ENCODE peak calls at places on chromosome 18, in five cellular contexts. G, D, E, O and A are unnamed samples.

GRCh38 chr18:62017618-62018017 is 124.8 kb upstream of the RNF152 start:
- DNase-seq in G (no peak), D (no peak), E (no peak), O (no peak), A (no peak)

GRCh38 chr18:49510393-49511115 is 23.5 kb upstream of the C18orf32 start:
- DNase-seq in O (peak; percentile 75), G (peak; percentile 64), E (peak; percentile 40), D (peak; percentile 55), A (no peak)

GRCh38 chr18:75428490-75428889 is 987 bp upstream of the SMIM21 start:
- DNase-seq in D (no peak), O (no peak), G (no peak), E (no peak), A (no peak)

GRCh38 chr18:59272971-59273935 is at the start of gene RAX:
- DNase-seq in E (no peak), O (peak; percentile 35), D (no peak), G (no peak), A (no peak)

GRCh38 chr18:44342167-44342566 is 338.5 kb upstream of the SETBP1 start:
- DNase-seq in O (peak; percentile 64), D (peak; percentile 62), E (no peak), G (no peak), A (no peak)

GRCh38 chr18:61581578-61582204 is 248.5 kb downstream of the CDH20 start:
- DNase-seq in E (peak; percentile 47), G (peak; percentile 55), O (peak; percentile 67), D (peak; percentile 61), A (no peak)

GRCh38 chr18:62596145-62597005 is 73.5 kb downstream of the ZCCHC2 start:
- DNase-seq in O (peak; percentile 49), D (no peak), G (no peak), E (no peak), A (no peak)

GRCh38 chr18:62200121-62200914 is 13.3 kb downstream of the RELCH start:
- DNase-seq in G (no peak), O (no peak), D (no peak), E (peak; percentile 36), A (no peak)

GRCh38 chr18:56835331-56835730 is 184.2 kb downstream of the WDR7 start:
- DNase-seq in D (peak; percentile 5), G (no peak), E (no peak), O (no peak), A (no peak)

GRCh38 chr18:23236876-23237468 is 101.7 kb downstream of the CABLES1 start:
- DNase-seq in O (no peak), D (no peak), G (no peak), E (no peak), A (no peak)

GRCh38 chr18:63254716-63255399 is 64.7 kb downstream of the BCL2 start:
- DNase-seq in D (no peak), G (no peak), E (no peak), O (no peak), A (no peak)

GRCh38 chr18:62325806-62326645 is 916 bp downstream of the TNFRSF11A start:
- DNase-seq in D (peak; percentile 40), O (peak; percentile 48), E (peak; percentile 2), G (peak; percentile 25), A (no peak)

GRCh38 chr18:41351430-41351829 is 603.6 kb upstream of the PIK3C3 start:
- DNase-seq in G (no peak), O (no peak), E (no peak), D (no peak), A (no peak)

GRCh38 chr18:79067611-79068010 is 1.6 kb upstream of the ATP9B start:
- DNase-seq in G (no peak), E (no peak), O (no peak), D (no peak), A (no peak)

GRCh38 chr18:60277855-60278480 is 94.6 kb downstream of the MC4R start:
- DNase-seq in E (peak; percentile 83), O (peak; percentile 10), G (peak; percentile 50), D (peak; percentile 97), A (no peak)

GRCh38 chr18:59446012-59446411 is 86.9 kb upstream of the LMAN1 start:
- DNase-seq in E (peak; percentile 42), G (peak; percentile 57), D (no peak), O (peak; percentile 52), A (no peak)

GRCh38 chr18:34223164-34223892 is 1.4 kb downstream of the NOL4 start:
- DNase-seq in E (no peak), G (no peak), O (peak; percentile 9), D (no peak), A (no peak)

GRCh38 chr18:32507093-32507492 is 36.4 kb upstream of the GAREM1 start:
- DNase-seq in D (no peak), E (no peak), O (no peak), G (no peak), A (no peak)

GRCh38 chr18:48392266-48392665 is 16.9 kb downstream of the ZBTB7C start:
- DNase-seq in D (no peak), O (no peak), E (no peak), G (peak; percentile 23), A (no peak)

GRCh38 chr18:52907522-52907921 is 567.5 kb downstream of the DCC start:
- DNase-seq in E (no peak), G (no peak), D (no peak), O (no peak), A (no peak)
- H3K9ac ChIP-seq in E (no peak overlapping the region), G (no peak overlapping the region), D (no peak overlapping the region), O (no peak overlapping the region), A (no peak overlapping the region)

DNA sequence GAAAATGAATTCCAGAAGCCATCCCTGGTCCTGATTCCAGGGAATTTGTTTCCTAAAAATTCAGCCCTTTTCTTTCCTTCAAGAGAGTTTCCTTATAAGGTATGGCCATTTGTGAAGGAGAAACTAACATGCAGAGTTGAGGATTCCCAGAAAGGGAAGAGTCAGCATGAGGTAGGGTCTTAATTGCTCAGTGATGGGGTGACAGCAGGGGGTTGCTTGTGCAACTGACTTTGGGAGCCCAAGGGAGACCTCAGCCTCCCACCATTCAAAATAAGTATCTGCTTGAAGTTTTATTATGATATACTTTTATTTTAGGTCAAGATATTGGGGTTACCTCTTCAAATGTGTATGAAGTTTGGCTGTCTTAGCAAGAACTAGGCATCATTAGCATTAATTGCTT is 74.9 kb upstream of the CELF4 start:
- DNase-seq in D (no peak), G (no peak), E (no peak), O (no peak), A (no peak)
- H3K9ac ChIP-seq in D (no peak overlapping the region), G (no peak overlapping the region), E (no peak overlapping the region), O (no peak overlapping the region), A (no peak overlapping the region)

DNA sequence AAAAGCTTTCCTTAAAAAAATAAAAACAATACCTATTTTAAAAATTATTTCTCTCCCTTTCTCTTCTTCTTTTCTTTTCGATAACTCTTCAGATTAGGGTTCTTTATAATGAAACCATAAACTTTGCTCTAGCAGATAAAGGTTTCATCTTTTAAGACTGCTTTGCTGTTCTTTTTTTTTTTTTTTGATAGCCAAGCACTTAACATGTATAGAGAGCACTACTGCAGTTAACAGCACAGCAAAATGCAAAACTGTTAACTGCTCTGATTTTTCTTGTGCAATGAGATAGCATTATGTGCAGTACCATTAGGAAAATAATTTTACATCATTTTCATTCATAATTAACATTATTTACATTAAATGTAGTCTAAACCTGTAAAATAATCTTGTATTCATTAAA is 36.3 kb downstream of the GALNT1 start:
- DNase-seq in G (no peak), O (no peak), D (no peak), E (no peak), A (no peak)
- H3K9ac ChIP-seq in G (no peak overlapping the region), O (no peak overlapping the region), D (no peak overlapping the region), E (no peak overlapping the region), A (peak overlapping the region; percentile 1)

DNA sequence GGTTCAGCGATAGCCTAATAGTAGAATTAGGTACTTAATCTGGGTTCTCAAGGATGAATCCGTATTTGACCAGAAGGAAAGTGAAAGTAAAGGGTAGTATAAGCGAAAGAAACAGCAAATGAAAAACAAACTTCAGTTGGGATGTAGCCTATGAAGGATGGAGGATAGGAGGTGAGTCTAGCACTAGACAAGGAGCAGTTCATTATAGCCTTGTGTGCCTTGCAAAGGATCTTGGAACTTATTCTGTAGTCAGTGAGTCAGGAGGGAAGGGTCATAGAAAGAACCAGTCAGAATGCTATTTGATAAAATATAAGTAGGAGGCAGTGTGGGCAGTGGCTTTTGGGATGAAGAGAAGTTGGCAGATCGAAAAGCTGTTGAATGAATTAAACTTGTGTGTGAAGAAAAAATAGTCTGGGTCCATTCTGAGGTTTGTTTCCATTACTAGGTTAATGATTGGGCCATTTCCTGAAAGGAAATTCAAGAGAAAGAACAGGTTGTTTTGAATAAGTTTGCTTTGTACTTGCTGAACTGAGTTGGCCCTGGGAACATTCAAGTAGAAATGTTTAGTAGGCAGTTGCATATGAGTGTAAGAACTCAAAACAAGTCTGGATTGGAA is 48.5 kb downstream of the ANKRD12 start:
- DNase-seq in E (no peak), D (no peak), O (no peak), G (no peak), A (no peak)
- H3K9ac ChIP-seq in E (no peak overlapping the region), D (no peak overlapping the region), O (no peak overlapping the region), G (no peak overlapping the region), A (no peak overlapping the region)

DNA sequence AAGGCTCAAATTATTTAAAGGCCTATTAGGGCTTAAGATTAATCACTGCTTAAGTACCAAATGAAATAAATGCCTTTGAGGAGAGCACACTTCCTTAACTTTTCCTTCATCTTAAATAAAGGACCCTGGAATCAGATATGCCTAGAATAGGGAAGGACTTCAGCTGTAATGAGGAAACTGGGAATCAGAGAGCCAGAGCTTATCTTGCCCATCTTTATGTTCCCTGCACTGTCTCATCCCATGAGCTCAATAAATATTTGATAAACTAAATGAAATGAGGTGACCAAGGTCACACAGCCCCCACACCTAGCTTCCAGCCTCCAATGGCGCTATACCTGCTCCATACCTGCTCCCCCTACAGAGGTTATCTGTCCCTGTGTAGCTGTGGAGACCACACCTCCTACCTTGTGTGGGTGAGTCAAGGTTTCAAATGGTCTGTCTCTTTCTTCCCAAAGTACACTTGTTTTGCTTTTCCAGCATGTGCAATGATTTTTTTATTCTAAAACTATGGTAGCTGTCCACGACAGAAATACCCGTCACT is 23.4 kb upstream of the NEDD4L start:
- DNase-seq in O (no peak), D (no peak), E (no peak), G (no peak), A (no peak)
- H3K9ac ChIP-seq in O (no peak overlapping the region), D (no peak overlapping the region), E (no peak overlapping the region), G (no peak overlapping the region), A (no peak overlapping the region)

GRCh38 chr18:31497711-31498449 is at the start of gene DSG2:
- DNase-seq in E (no peak), G (no peak), O (peak; percentile 24), D (peak; percentile 59), A (no peak)

GRCh38 chr18:31499157-31499524 is 1.2 kb downstream of the DSG2 start:
- DNase-seq in E (no peak), D (no peak), G (no peak), O (no peak), A (no peak)

GRCh38 chr18:31498450-31499156 is 626 bp downstream of the DSG2 start:
- DNase-seq in G (no peak), E (no peak), O (no peak), D (no peak), A (no peak)

GRCh38 chr18:31503011-31503410 is 5.0 kb downstream of the DSG2 start:
- DNase-seq in E (no peak), G (no peak), O (no peak), D (no peak), A (no peak)

GRCh38 chr18:31500161-31500688 is 2.2 kb downstream of the DSG2 start:
- DNase-seq in G (no peak), D (no peak), E (no peak), O (no peak), A (no peak)
- H3K9ac ChIP-seq in G (no peak overlapping the region), D (no peak overlapping the region), E (no peak overlapping the region), O (no peak overlapping the region), A (no peak overlapping the region)